ENCODE peak calls at places on chromosomes 2 and 18, in ten cellular contexts. One of them, this sample, is unnamed.

GRCh38 chr2:45637440-45637839 is 14.0 kb upstream of the PRKCE start:
- DNase-seq in pancreas: no peak
- DNase-seq in dermis blood vessel endothelial cell: peak
- DNase-seq in CD4-positive, alpha-beta memory T cell: no peak
- DNase-seq in stimulated activated CD4-positive, alpha-beta T cell treated with anti-CD3 and anti-CD28 coated beads, Interleukin-12 subunit alpha, Interleukin-12 subunit beta, amount 100 ng/mL, for 4 hours: no peak
- DNase-seq in NCI-H774: no peak
- DNase-seq in GOT3: no peak
- DNase-seq in stimulated activated CD8-positive, alpha-beta memory T cell treated with anti-CD3 and anti-CD28 coated beads, Interleukin-4, amount 100 ng/mL, for 24 hours: no peak
- DNase-seq in M059J: peak
- DNase-seq in stimulated activated naive B cell treated with anti-CD40 and anti-IgM and Interleukin-4, amounts not matched to agents 10 μg/mL and 1 μg/mL and 100 μg/mL, for 72 hours: peak
- DNase-seq in this sample: no peak

GRCh38 chr2:26706093-26706492 is 13.6 kb downstream of the KCNK3 start:
- DNase-seq in pancreas: no peak
- DNase-seq in dermis blood vessel endothelial cell: no peak
- DNase-seq in CD4-positive, alpha-beta memory T cell: no peak
- DNase-seq in stimulated activated CD4-positive, alpha-beta T cell treated with anti-CD3 and anti-CD28 coated beads, Interleukin-12 subunit alpha, Interleukin-12 subunit beta, amount 100 ng/mL, for 4 hours: no peak
- DNase-seq in NCI-H774: no peak
- DNase-seq in GOT3: no peak
- DNase-seq in stimulated activated CD8-positive, alpha-beta memory T cell treated with anti-CD3 and anti-CD28 coated beads, Interleukin-4, amount 100 ng/mL, for 24 hours: no peak
- DNase-seq in M059J: no peak
- DNase-seq in stimulated activated naive B cell treated with anti-CD40 and anti-IgM and Interleukin-4, amounts not matched to agents 10 μg/mL and 1 μg/mL and 100 μg/mL, for 72 hours: no peak
- DNase-seq in this sample: no peak

GRCh38 chr2:133802366-133802765 is 234.1 kb upstream of the NCKAP5 start:
- DNase-seq in pancreas: no peak
- DNase-seq in dermis blood vessel endothelial cell: no peak
- DNase-seq in CD4-positive, alpha-beta memory T cell: no peak
- DNase-seq in stimulated activated CD4-positive, alpha-beta T cell treated with anti-CD3 and anti-CD28 coated beads, Interleukin-12 subunit alpha, Interleukin-12 subunit beta, amount 100 ng/mL, for 4 hours: no peak
- DNase-seq in NCI-H774: no peak
- DNase-seq in GOT3: no peak
- DNase-seq in stimulated activated CD8-positive, alpha-beta memory T cell treated with anti-CD3 and anti-CD28 coated beads, Interleukin-4, amount 100 ng/mL, for 24 hours: no peak
- DNase-seq in M059J: no peak
- DNase-seq in stimulated activated naive B cell treated with anti-CD40 and anti-IgM and Interleukin-4, amounts not matched to agents 10 μg/mL and 1 μg/mL and 100 μg/mL, for 72 hours: no peak
- DNase-seq in this sample: no peak

GRCh38 chr18:48166336-48166875 is 235.9 kb upstream of the SMAD2 start:
- DNase-seq in pancreas: no peak
- DNase-seq in dermis blood vessel endothelial cell: no peak
- DNase-seq in CD4-positive, alpha-beta memory T cell: no peak
- DNase-seq in stimulated activated CD4-positive, alpha-beta T cell treated with anti-CD3 and anti-CD28 coated beads, Interleukin-12 subunit alpha, Interleukin-12 subunit beta, amount 100 ng/mL, for 4 hours: no peak
- DNase-seq in NCI-H774: no peak
- DNase-seq in GOT3: no peak
- DNase-seq in stimulated activated CD8-positive, alpha-beta memory T cell treated with anti-CD3 and anti-CD28 coated beads, Interleukin-4, amount 100 ng/mL, for 24 hours: no peak
- DNase-seq in M059J: no peak
- DNase-seq in stimulated activated naive B cell treated with anti-CD40 and anti-IgM and Interleukin-4, amounts not matched to agents 10 μg/mL and 1 μg/mL and 100 μg/mL, for 72 hours: no peak
- DNase-seq in this sample: no peak

GRCh38 chr18:79754831-79755351 is 42.8 kb upstream of the KCNG2 start:
- DNase-seq in pancreas: peak
- DNase-seq in dermis blood vessel endothelial cell: no peak
- DNase-seq in CD4-positive, alpha-beta memory T cell: no peak
- DNase-seq in stimulated activated CD4-positive, alpha-beta T cell treated with anti-CD3 and anti-CD28 coated beads, Interleukin-12 subunit alpha, Interleukin-12 subunit beta, amount 100 ng/mL, for 4 hours: no peak
- DNase-seq in NCI-H774: no peak
- DNase-seq in GOT3: no peak
- DNase-seq in stimulated activated CD8-positive, alpha-beta memory T cell treated with anti-CD3 and anti-CD28 coated beads, Interleukin-4, amount 100 ng/mL, for 24 hours: no peak
- DNase-seq in M059J: no peak
- DNase-seq in stimulated activated naive B cell treated with anti-CD40 and anti-IgM and Interleukin-4, amounts not matched to agents 10 μg/mL and 1 μg/mL and 100 μg/mL, for 72 hours: no peak
- DNase-seq in this sample: no peak

GRCh38 chr2:202346180-202346579 is 29.9 kb upstream of the BMPR2 start:
- DNase-seq in pancreas: no peak
- DNase-seq in dermis blood vessel endothelial cell: no peak
- DNase-seq in CD4-positive, alpha-beta memory T cell: no peak
- DNase-seq in stimulated activated CD4-positive, alpha-beta T cell treated with anti-CD3 and anti-CD28 coated beads, Interleukin-12 subunit alpha, Interleukin-12 subunit beta, amount 100 ng/mL, for 4 hours: no peak
- DNase-seq in NCI-H774: no peak
- DNase-seq in GOT3: no peak
- DNase-seq in stimulated activated CD8-positive, alpha-beta memory T cell treated with anti-CD3 and anti-CD28 coated beads, Interleukin-4, amount 100 ng/mL, for 24 hours: no peak
- DNase-seq in M059J: no peak
- DNase-seq in stimulated activated naive B cell treated with anti-CD40 and anti-IgM and Interleukin-4, amounts not matched to agents 10 μg/mL and 1 μg/mL and 100 μg/mL, for 72 hours: no peak
- DNase-seq in this sample: no peak

GRCh38 chr2:23622966-23623665 is 238.1 kb downstream of the KLHL29 start:
- DNase-seq in pancreas: no peak
- DNase-seq in dermis blood vessel endothelial cell: no peak
- DNase-seq in CD4-positive, alpha-beta memory T cell: no peak
- DNase-seq in stimulated activated CD4-positive, alpha-beta T cell treated with anti-CD3 and anti-CD28 coated beads, Interleukin-12 subunit alpha, Interleukin-12 subunit beta, amount 100 ng/mL, for 4 hours: no peak
- DNase-seq in NCI-H774: no peak
- DNase-seq in GOT3: no peak
- DNase-seq in stimulated activated CD8-positive, alpha-beta memory T cell treated with anti-CD3 and anti-CD28 coated beads, Interleukin-4, amount 100 ng/mL, for 24 hours: no peak
- DNase-seq in M059J: no peak
- DNase-seq in stimulated activated naive B cell treated with anti-CD40 and anti-IgM and Interleukin-4, amounts not matched to agents 10 μg/mL and 1 μg/mL and 100 μg/mL, for 72 hours: no peak
- DNase-seq in this sample: no peak

GRCh38 chr2:24820598-24821432 is 27.6 kb downstream of the CENPO start:
- DNase-seq in pancreas: no peak
- DNase-seq in dermis blood vessel endothelial cell: no peak
- DNase-seq in CD4-positive, alpha-beta memory T cell: no peak
- DNase-seq in stimulated activated CD4-positive, alpha-beta T cell treated with anti-CD3 and anti-CD28 coated beads, Interleukin-12 subunit alpha, Interleukin-12 subunit beta, amount 100 ng/mL, for 4 hours: no peak
- DNase-seq in NCI-H774: no peak
- DNase-seq in GOT3: no peak
- DNase-seq in stimulated activated CD8-positive, alpha-beta memory T cell treated with anti-CD3 and anti-CD28 coated beads, Interleukin-4, amount 100 ng/mL, for 24 hours: no peak
- DNase-seq in M059J: no peak
- DNase-seq in stimulated activated naive B cell treated with anti-CD40 and anti-IgM and Interleukin-4, amounts not matched to agents 10 μg/mL and 1 μg/mL and 100 μg/mL, for 72 hours: no peak
- DNase-seq in this sample: no peak

GRCh38 chr18:45780568-45780967 is 44.9 kb upstream of the SIGLEC15 start:
- DNase-seq in pancreas: no peak
- DNase-seq in dermis blood vessel endothelial cell: no peak
- DNase-seq in CD4-positive, alpha-beta memory T cell: no peak
- DNase-seq in stimulated activated CD4-positive, alpha-beta T cell treated with anti-CD3 and anti-CD28 coated beads, Interleukin-12 subunit alpha, Interleukin-12 subunit beta, amount 100 ng/mL, for 4 hours: no peak
- DNase-seq in NCI-H774: no peak
- DNase-seq in GOT3: no peak
- DNase-seq in stimulated activated CD8-positive, alpha-beta memory T cell treated with anti-CD3 and anti-CD28 coated beads, Interleukin-4, amount 100 ng/mL, for 24 hours: no peak
- DNase-seq in M059J: peak
- DNase-seq in stimulated activated naive B cell treated with anti-CD40 and anti-IgM and Interleukin-4, amounts not matched to agents 10 μg/mL and 1 μg/mL and 100 μg/mL, for 72 hours: no peak
- DNase-seq in this sample: no peak

GRCh38 chr2:209636066-209636465 is 135.6 kb upstream of the UNC80 start:
- DNase-seq in pancreas: no peak
- DNase-seq in dermis blood vessel endothelial cell: no peak
- DNase-seq in CD4-positive, alpha-beta memory T cell: no peak
- DNase-seq in stimulated activated CD4-positive, alpha-beta T cell treated with anti-CD3 and anti-CD28 coated beads, Interleukin-12 subunit alpha, Interleukin-12 subunit beta, amount 100 ng/mL, for 4 hours: no peak
- DNase-seq in NCI-H774: no peak
- DNase-seq in GOT3: no peak
- DNase-seq in stimulated activated CD8-positive, alpha-beta memory T cell treated with anti-CD3 and anti-CD28 coated beads, Interleukin-4, amount 100 ng/mL, for 24 hours: no peak
- DNase-seq in M059J: no peak
- DNase-seq in stimulated activated naive B cell treated with anti-CD40 and anti-IgM and Interleukin-4, amounts not matched to agents 10 μg/mL and 1 μg/mL and 100 μg/mL, for 72 hours: no peak
- DNase-seq in this sample: no peak

GRCh38 chr2:144402282-144402681 is 117.6 kb downstream of the ZEB2 start:
- DNase-seq in pancreas: no peak
- DNase-seq in dermis blood vessel endothelial cell: no peak
- DNase-seq in CD4-positive, alpha-beta memory T cell: no peak
- DNase-seq in stimulated activated CD4-positive, alpha-beta T cell treated with anti-CD3 and anti-CD28 coated beads, Interleukin-12 subunit alpha, Interleukin-12 subunit beta, amount 100 ng/mL, for 4 hours: no peak
- DNase-seq in NCI-H774: no peak
- DNase-seq in GOT3: no peak
- DNase-seq in stimulated activated CD8-positive, alpha-beta memory T cell treated with anti-CD3 and anti-CD28 coated beads, Interleukin-4, amount 100 ng/mL, for 24 hours: no peak
- DNase-seq in M059J: no peak
- DNase-seq in stimulated activated naive B cell treated with anti-CD40 and anti-IgM and Interleukin-4, amounts not matched to agents 10 μg/mL and 1 μg/mL and 100 μg/mL, for 72 hours: no peak
- DNase-seq in this sample: no peak

This sample was measured in Jurkat, Clone E6-1.